ENCODE peak calls at places on chromosomes 1 and 21, in ten cellular contexts. One of them, this sample, is unnamed.
A peak's percentile ranks its signal among the peaks of the same experiment; 100 is the strongest.

GRCh38 chr1:45089711-45090110 is 77.7 kb downstream of the UROD start:
- DNase-seq in prostate gland: no peak
- DNase-seq in lower leg skin: no peak
- DNase-seq in A549: no peak
- DNase-seq in HCT116: no peak
- DNase-seq in adrenal gland: no peak
- DNase-seq in suprapubic skin: no peak
- DNase-seq in uterus: no peak
- DNase-seq in thyroid gland: no peak
- DNase-seq in tibial nerve: no peak
- DNase-seq in this sample: no peak

GRCh38 chr1:54547601-54548388 is at the start of gene ACOT11:
- DNase-seq in prostate gland: peak; percentile 77
- DNase-seq in adrenal gland: peak; percentile 82
- DNase-seq in uterus: peak; percentile 93
- DNase-seq in suprapubic skin: peak; percentile 85
- DNase-seq in thyroid gland: peak; percentile 96
- DNase-seq in lower leg skin: peak; percentile 87
- DNase-seq in tibial nerve: peak; percentile 42
- DNase-seq in HCT116: no peak
- DNase-seq in A549: no peak
- DNase-seq in this sample: peak; percentile 67

GRCh38 chr1:165143437-165144065 is 213.0 kb downstream of the LMX1A start:
- DNase-seq in A549: no peak
- DNase-seq in lower leg skin: no peak
- DNase-seq in HCT116: no peak
- DNase-seq in suprapubic skin: no peak
- DNase-seq in adrenal gland: no peak
- DNase-seq in thyroid gland: no peak
- DNase-seq in uterus: no peak
- DNase-seq in prostate gland: no peak
- DNase-seq in tibial nerve: no peak
- DNase-seq in this sample: no peak

GRCh38 chr1:209761021-209761635 is 5.3 kb downstream of the TRAF3IP3 start:
- DNase-seq in suprapubic skin: no peak
- DNase-seq in prostate gland: no peak
- DNase-seq in adrenal gland: peak; percentile 34
- DNase-seq in tibial nerve: no peak
- DNase-seq in A549: no peak
- DNase-seq in HCT116: no peak
- DNase-seq in thyroid gland: no peak
- DNase-seq in lower leg skin: no peak
- DNase-seq in uterus: no peak
- DNase-seq in this sample: no peak

GRCh38 chr1:238624786-238625185 is 734.1 kb upstream of the ZP4 start:
- DNase-seq in uterus: no peak
- DNase-seq in thyroid gland: no peak
- DNase-seq in adrenal gland: no peak
- DNase-seq in lower leg skin: no peak
- DNase-seq in HCT116: no peak
- DNase-seq in suprapubic skin: no peak
- DNase-seq in prostate gland: no peak
- DNase-seq in A549: no peak
- DNase-seq in tibial nerve: no peak
- DNase-seq in this sample: no peak

GRCh38 chr21:31293986-31294385 is 50.1 kb downstream of the TIAM1 start:
- DNase-seq in adrenal gland: no peak
- DNase-seq in thyroid gland: no peak
- DNase-seq in suprapubic skin: no peak
- DNase-seq in prostate gland: no peak
- DNase-seq in HCT116: peak; percentile 64
- DNase-seq in lower leg skin: no peak
- DNase-seq in tibial nerve: no peak
- DNase-seq in A549: peak; percentile 13
- DNase-seq in uterus: no peak
- DNase-seq in this sample: no peak

GRCh38 chr21:45590726-45591618 is 48.7 kb upstream of the SLC19A1 start:
- DNase-seq in lower leg skin: peak; percentile 84
- DNase-seq in A549: no peak
- DNase-seq in adrenal gland: peak; percentile 23
- DNase-seq in uterus: no peak
- DNase-seq in HCT116: no peak
- DNase-seq in tibial nerve: no peak
- DNase-seq in prostate gland: no peak
- DNase-seq in thyroid gland: no peak
- DNase-seq in suprapubic skin: peak; percentile 77
- DNase-seq in this sample: peak; percentile 26

GRCh38 chr1:223140551-223140950 is 2.5 kb downstream of the TLR5 start:
- DNase-seq in adrenal gland: no peak
- DNase-seq in suprapubic skin: no peak
- DNase-seq in uterus: no peak
- DNase-seq in HCT116: no peak
- DNase-seq in lower leg skin: peak; percentile 46
- DNase-seq in A549: no peak
- DNase-seq in tibial nerve: no peak
- DNase-seq in thyroid gland: no peak
- DNase-seq in prostate gland: no peak
- DNase-seq in this sample: no peak

GRCh38 chr1:68207129-68207689 is 25.1 kb downstream of the WLS start:
- DNase-seq in adrenal gland: no peak
- DNase-seq in uterus: no peak
- DNase-seq in tibial nerve: no peak
- DNase-seq in suprapubic skin: no peak
- DNase-seq in prostate gland: no peak
- DNase-seq in HCT116: no peak
- DNase-seq in thyroid gland: no peak
- DNase-seq in lower leg skin: no peak
- DNase-seq in A549: no peak
- DNase-seq in this sample: no peak

GRCh38 chr21:15472641-15473040 is 257.1 kb upstream of the USP25 start:
- DNase-seq in lower leg skin: no peak
- DNase-seq in suprapubic skin: no peak
- DNase-seq in thyroid gland: no peak
- DNase-seq in uterus: no peak
- DNase-seq in tibial nerve: no peak
- DNase-seq in prostate gland: no peak
- DNase-seq in HCT116: no peak
- DNase-seq in A549: no peak
- DNase-seq in adrenal gland: no peak
- DNase-seq in this sample: no peak

GRCh38 chr1:175701590-175701989 is 41.8 kb downstream of the TNR start:
- DNase-seq in prostate gland: no peak
- DNase-seq in lower leg skin: peak; percentile 25
- DNase-seq in thyroid gland: no peak
- DNase-seq in adrenal gland: no peak
- DNase-seq in A549: no peak
- DNase-seq in tibial nerve: no peak
- DNase-seq in HCT116: no peak
- DNase-seq in suprapubic skin: no peak
- DNase-seq in uterus: no peak
- DNase-seq in this sample: no peak

GRCh38 chr1:916173-917075 is 7.3 kb upstream of the SAMD11 start:
- DNase-seq in uterus: peak; percentile 65
- DNase-seq in prostate gland: no peak
- DNase-seq in lower leg skin: peak; percentile 82
- DNase-seq in tibial nerve: no peak
- DNase-seq in HCT116: no peak
- DNase-seq in thyroid gland: no peak
- DNase-seq in A549: no peak
- DNase-seq in adrenal gland: peak; percentile 79
- DNase-seq in suprapubic skin: no peak
- DNase-seq in this sample: peak; percentile 79

GRCh38 chr1:110011527-110012041 is 22.8 kb upstream of the STRIP1 start:
- DNase-seq in A549: peak; percentile 61
- DNase-seq in HCT116: peak; percentile 39
- DNase-seq in adrenal gland: peak; percentile 56
- DNase-seq in prostate gland: peak; percentile 43
- DNase-seq in lower leg skin: no peak
- DNase-seq in tibial nerve: no peak
- DNase-seq in suprapubic skin: no peak
- DNase-seq in thyroid gland: no peak
- DNase-seq in uterus: no peak
- DNase-seq in this sample: peak; percentile 40
- TF ChIP-seq CTCF in A549: peak; percentile 53
- TF ChIP-seq CTCF in HCT116: peak; percentile 55
- TF ChIP-seq CTCF in adrenal gland: no peak
- TF ChIP-seq CTCF in prostate gland: peak; percentile 71
- TF ChIP-seq CTCF in lower leg skin: no peak
- TF ChIP-seq CTCF in tibial nerve: peak; percentile 36
- TF ChIP-seq CTCF in suprapubic skin: peak; percentile 28
- TF ChIP-seq CTCF in thyroid gland: peak; percentile 47
- TF ChIP-seq CTCF in uterus: peak; percentile 18
- TF ChIP-seq CTCF in this sample: peak; percentile 36

GRCh38 chr1:160098852-160099647 is 631 bp upstream of the IGSF8 start:
- DNase-seq in lower leg skin: peak; percentile 99
- DNase-seq in tibial nerve: peak; percentile 95
- DNase-seq in adrenal gland: peak; percentile 98
- DNase-seq in uterus: peak; percentile 99
- DNase-seq in suprapubic skin: peak; percentile 99
- DNase-seq in prostate gland: peak; percentile 97
- DNase-seq in A549: peak; percentile 92
- DNase-seq in HCT116: peak; percentile 83
- DNase-seq in thyroid gland: peak; percentile 97
- DNase-seq in this sample: peak; percentile 98
- TF ChIP-seq POLR2A in lower leg skin: no peak
- TF ChIP-seq POLR2A in tibial nerve: peak; percentile 80
- TF ChIP-seq POLR2A in adrenal gland: no peak
- TF ChIP-seq POLR2A in uterus: peak; percentile 59
- TF ChIP-seq POLR2A in suprapubic skin: peak; percentile 33
- TF ChIP-seq POLR2A in prostate gland: peak; percentile 56
- TF ChIP-seq POLR2A in A549: peak; percentile 17
- TF ChIP-seq POLR2A in HCT116: no peak
- TF ChIP-seq POLR2A in thyroid gland: peak; percentile 83
- TF ChIP-seq POLR2A in this sample: no peak

GRCh38 chr1:220691039-220691684 is 999 bp downstream of the C1orf115 start:
- DNase-seq in uterus: no peak
- DNase-seq in A549: no peak
- DNase-seq in thyroid gland: no peak
- DNase-seq in lower leg skin: no peak
- DNase-seq in suprapubic skin: no peak
- DNase-seq in adrenal gland: peak; percentile 46
- DNase-seq in HCT116: no peak
- DNase-seq in prostate gland: peak; percentile 30
- DNase-seq in tibial nerve: no peak
- DNase-seq in this sample: no peak
- TF ChIP-seq CTCF in uterus: no peak
- TF ChIP-seq CTCF in A549: no peak
- TF ChIP-seq CTCF in thyroid gland: no peak
- TF ChIP-seq CTCF in lower leg skin: no peak
- TF ChIP-seq CTCF in suprapubic skin: no peak
- TF ChIP-seq CTCF in adrenal gland: no peak
- TF ChIP-seq CTCF in HCT116: no peak
- TF ChIP-seq CTCF in prostate gland: no peak
- TF ChIP-seq CTCF in tibial nerve: no peak
- TF ChIP-seq CTCF in this sample: no peak

GRCh38 chr1:150567341-150567716 is 12.1 kb downstream of the MCL1 start:
- DNase-seq in uterus: peak; percentile 31
- DNase-seq in A549: no peak
- DNase-seq in lower leg skin: no peak
- DNase-seq in suprapubic skin: no peak
- DNase-seq in HCT116: no peak
- DNase-seq in prostate gland: no peak
- DNase-seq in tibial nerve: no peak
- DNase-seq in adrenal gland: no peak
- DNase-seq in thyroid gland: no peak
- DNase-seq in this sample: no peak
- TF ChIP-seq POLR2A in uterus: no peak
- TF ChIP-seq POLR2A in A549: no peak
- TF ChIP-seq POLR2A in lower leg skin: no peak
- TF ChIP-seq POLR2A in suprapubic skin: no peak
- TF ChIP-seq POLR2A in HCT116: no peak
- TF ChIP-seq POLR2A in prostate gland: no peak
- TF ChIP-seq POLR2A in tibial nerve: peak; percentile 17
- TF ChIP-seq POLR2A in adrenal gland: peak; percentile 4
- TF ChIP-seq POLR2A in thyroid gland: peak; percentile 68
- TF ChIP-seq POLR2A in this sample: no peak

GRCh38 chr1:222124602-222125001 is 382.7 kb upstream of the DUSP10 start:
- DNase-seq in lower leg skin: no peak
- DNase-seq in adrenal gland: no peak
- DNase-seq in HCT116: no peak
- DNase-seq in uterus: no peak
- DNase-seq in thyroid gland: no peak
- DNase-seq in tibial nerve: no peak
- DNase-seq in prostate gland: no peak
- DNase-seq in suprapubic skin: no peak
- DNase-seq in A549: no peak
- DNase-seq in this sample: no peak
- TF ChIP-seq CTCF in lower leg skin: no peak
- TF ChIP-seq CTCF in adrenal gland: no peak
- TF ChIP-seq CTCF in HCT116: peak; percentile 47
- TF ChIP-seq CTCF in uterus: no peak
- TF ChIP-seq CTCF in thyroid gland: no peak
- TF ChIP-seq CTCF in tibial nerve: no peak
- TF ChIP-seq CTCF in prostate gland: no peak
- TF ChIP-seq CTCF in suprapubic skin: no peak
- TF ChIP-seq CTCF in A549: no peak
- TF ChIP-seq CTCF in this sample: no peak

GRCh38 chr1:117059678-117060440 is at the start of gene TTF2:
- DNase-seq in thyroid gland: peak; percentile 95
- DNase-seq in suprapubic skin: peak; percentile 97
- DNase-seq in prostate gland: peak; percentile 96
- DNase-seq in tibial nerve: peak; percentile 95
- DNase-seq in uterus: peak; percentile 95
- DNase-seq in HCT116: peak; percentile 99
- DNase-seq in A549: peak; percentile 98
- DNase-seq in lower leg skin: peak; percentile 98
- DNase-seq in adrenal gland: peak; percentile 97
- DNase-seq in this sample: peak; percentile 91
- TF ChIP-seq POLR2A in thyroid gland: peak; percentile 7
- TF ChIP-seq POLR2A in suprapubic skin: no peak
- TF ChIP-seq POLR2A in prostate gland: peak; percentile 41
- TF ChIP-seq POLR2A in tibial nerve: no peak
- TF ChIP-seq POLR2A in uterus: no peak
- TF ChIP-seq POLR2A in HCT116: peak; percentile 62
- TF ChIP-seq POLR2A in A549: peak; percentile 47
- TF ChIP-seq POLR2A in lower leg skin: no peak
- TF ChIP-seq POLR2A in adrenal gland: no peak
- TF ChIP-seq POLR2A in this sample: no peak

This sample was measured in upper lobe of left lung.